ENCODE peak calls at places on chromosomes 7 and 10, in four cellular contexts. P is GM23338, E is tibial nerve, Z is astrocyte. T is an unnamed sample.

GRCh38 chr10:12208460-12208859 is 12.5 kb downstream of the CDC123 start:
- DNase-seq in Z (no peak), E (no peak), P (no peak), T (no peak)

GRCh38 chr10:92538231-92538958 is 35.5 kb downstream of the IDE start:
- DNase-seq in P (no peak), Z (no peak), E (no peak), T (no peak)

GRCh38 chr10:73965890-73966768 is 31.8 kb upstream of the VCL start:
- DNase-seq in Z (peak; percentile 99), E (peak; percentile 64), P (peak; percentile 98), T (peak; percentile 12)

GRCh38 chr7:82595176-82595575 is 151.6 kb upstream of the CACNA2D1 start:
- DNase-seq in P (no peak), Z (peak; percentile 44), E (no peak), T (no peak)

GRCh38 chr10:51001587-51001986 is 72.7 kb upstream of the PRKG1 start:
- DNase-seq in P (peak; percentile 69), Z (no peak), E (peak; percentile 45), T (no peak)

GRCh38 chr7:70372768-70373241 is 759.1 kb upstream of the GALNT17 start:
- DNase-seq in Z (no peak), E (no peak), P (no peak), T (no peak)

GRCh38 chr10:101385866-101386658 is 32.1 kb downstream of the BTRC start:
- DNase-seq in E (no peak), Z (no peak), P (no peak), T (no peak)

GRCh38 chr7:3092468-3092867 is 48.8 kb upstream of the CARD11 start:
- DNase-seq in P (no peak), E (peak; percentile 10), Z (no peak), T (no peak)

GRCh38 chr7:6614941-6615737 is at the start of gene ZNF853:
- DNase-seq in Z (no peak), E (no peak), P (peak; percentile 64), T (no peak)

GRCh38 chr10:11724938-11725776 is 17.0 kb upstream of the ECHDC3 start:
- DNase-seq in P (peak; percentile 60), Z (peak; percentile 48), E (peak; percentile 40), T (no peak)

GRCh38 chr7:12820777-12821176 is 133.3 kb downstream of the ARL4A start:
- DNase-seq in E (no peak), P (peak; percentile 39), Z (no peak), T (no peak)

GRCh38 chr7:96303686-96304443 is 18.0 kb downstream of the SLC25A13 start:
- DNase-seq in E (no peak), P (no peak), Z (peak; percentile 92), T (no peak)

GRCh38 chr7:4606776-4607175 is 75.3 kb upstream of the FOXK1 start:
- DNase-seq in Z (peak; percentile 14), P (no peak), E (no peak), T (no peak)

GRCh38 chr10:124063736-124064135 is 29.7 kb downstream of the CHST15 start:
- DNase-seq in P (no peak), E (no peak), Z (peak; percentile 92), T (no peak)

GRCh38 chr10:103262229-103262628 is 14.7 kb upstream of the INA start:
- DNase-seq in E (no peak), Z (no peak), P (no peak), T (no peak)

GRCh38 chr7:101746311-101746710 is 71.1 kb upstream of the CUX1 start:
- DNase-seq in Z (no peak), E (no peak), P (no peak), T (no peak)

GRCh38 chr7:113283861-113284260 is 165.5 kb upstream of the SMIM30 start:
- DNase-seq in Z (peak; percentile 23), P (no peak), E (no peak), T (no peak)

GRCh38 chr7:155676052-155676451 is 31.6 kb downstream of the RBM33 start:
- DNase-seq in Z (no peak), P (no peak), E (no peak), T (no peak)

GRCh38 chr7:2029211-2029905 is 203.4 kb downstream of the MAD1L1 start:
- DNase-seq in E (no peak), Z (no peak), P (no peak), T (no peak)

GRCh38 chr7:22435105-22435504 is 64.9 kb downstream of the STEAP1B start:
- DNase-seq in P (no peak), Z (no peak), E (no peak), T (no peak)

GRCh38 chr7:137658194-137658900 is 188.4 kb downstream of the DGKI start:
- DNase-seq in E (no peak), Z (no peak), P (peak; percentile 72), T (no peak)

GRCh38 chr7:12728192-12728538 is 40.7 kb downstream of the ARL4A start:
- DNase-seq in E (no peak), Z (no peak), P (no peak), T (no peak)

GRCh38 chr7:26372738-26373137 is 81.1 kb downstream of the SNX10 start:
- DNase-seq in Z (no peak), E (no peak), P (no peak), T (no peak)

GRCh38 chr10:122587099-122587725 is 26.7 kb downstream of the DMBT1 start:
- DNase-seq in P (no peak), Z (no peak), E (no peak), T (no peak)

GRCh38 chr7:87427289-87427688 is 48.2 kb downstream of the ABCB4 start:
- DNase-seq in Z (no peak), P (no peak), E (peak; percentile 24), T (no peak)

GRCh38 chr7:121401896-121402295 is 5.8 kb upstream of the FAM3C start:
- DNase-seq in E (no peak), Z (no peak), P (no peak), T (no peak)

GRCh38 chr10:48926764-48927163 is 12.9 kb downstream of the LRRC18 start:
- DNase-seq in P (no peak), Z (no peak), E (no peak), T (no peak)

GRCh38 chr7:111788426-111788825 is 226.1 kb upstream of the IMMP2L start:
- DNase-seq in Z (peak; percentile 8), E (no peak), P (peak; percentile 9), T (no peak)

GRCh38 chr7:47720141-47720906 is 138.4 kb upstream of the TNS3 start:
- DNase-seq in E (peak; percentile 24), Z (peak; percentile 78), P (no peak), T (no peak)

GRCh38 chr7:156739596-156739995 is 99.0 kb downstream of the RNF32 start:
- DNase-seq in Z (no peak), E (no peak), P (no peak), T (no peak)

GRCh38 chr7:92246363-92247101 is 758 bp downstream of the ANKIB1 start:
- DNase-seq in P (peak; percentile 77), Z (peak; percentile 12), E (no peak), T (no peak)

GRCh38 chr10:71621783-71622526 is 97.6 kb downstream of the C10orf105 start:
- DNase-seq in Z (peak; percentile 58), E (peak; percentile 22), P (peak; percentile 57), T (no peak)

GRCh38 chr10:62224606-62225005 is 44.0 kb downstream of the RTKN2 start:
- DNase-seq in Z (peak; percentile 87), E (no peak), P (peak; percentile 44), T (no peak)

GRCh38 chr7:41955475-41956243 is 252.8 kb upstream of the INHBA start:
- DNase-seq in P (peak; percentile 69), E (peak; percentile 89), Z (peak; percentile 100), T (peak; percentile 59)

GRCh38 chr7:120794100-120794729 is 63.7 kb downstream of the TSPAN12 start:
- DNase-seq in Z (no peak), P (no peak), E (no peak), T (no peak)

GRCh38 chr7:34463830-34464229 is 194.2 kb upstream of the NPSR1 start:
- DNase-seq in Z (no peak), E (no peak), P (peak; percentile 15), T (no peak)

GRCh38 chr10:131818510-131819234 is 82.1 kb upstream of the PPP2R2D start:
- DNase-seq in Z (no peak), E (no peak), P (no peak), T (no peak)

GRCh38 chr10:24484771-24485170 is 238.9 kb downstream of the ARHGAP21 start:
- DNase-seq in P (no peak), Z (no peak), E (no peak), T (no peak)

GRCh38 chr10:21530616-21531015 is 3.4 kb upstream of the MLLT10 start:
- DNase-seq in P (no peak), Z (no peak), E (no peak), T (no peak)
- TF ChIP-seq CTCF in P (no peak), Z (no peak), E (no peak), T (no peak)

GRCh38 chr7:114923403-114923713 is 1.5 kb downstream of the MDFIC start:
- DNase-seq in Z (no peak), E (no peak), P (no peak), T (no peak)
- H3K27ac ChIP-seq in Z (peak overlapping the region; percentile 78), E (peak overlapping the region; percentile 79), P (no peak overlapping the region), T (peak overlapping the region; percentile 79)

DNA sequence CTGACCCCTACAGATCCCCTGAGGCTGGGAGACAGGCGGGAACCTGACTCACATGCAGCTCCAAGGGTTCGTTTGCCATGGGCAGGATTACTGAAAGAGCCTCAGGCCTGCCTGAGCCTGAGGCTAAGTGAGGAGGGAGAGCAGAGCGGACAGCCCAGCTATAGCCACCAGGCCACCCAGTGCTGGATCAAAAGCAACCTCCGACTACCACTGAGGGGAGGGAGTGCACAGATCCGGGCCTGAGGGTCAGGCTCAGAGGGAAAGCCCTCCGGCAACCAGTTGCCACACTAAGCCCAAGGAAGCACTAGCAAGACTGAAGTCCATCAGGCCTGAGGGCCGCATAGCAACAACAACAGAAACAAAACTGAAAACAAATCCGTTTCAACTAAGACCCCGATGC is 92.4 kb upstream of the VIPR2 start:
- DNase-seq in P (no peak), Z (no peak), E (no peak), T (no peak)
- TF ChIP-seq CTCF in P (no peak), Z (no peak), E (no peak), T (no peak)

GRCh38 chr7:45035909-45036308 is 35.9 kb downstream of the CCM2 start:
- DNase-seq in P (no peak), E (no peak), Z (no peak), T (no peak)

GRCh38 chr7:45036801-45037200 is 36.8 kb downstream of the CCM2 start:
- DNase-seq in E (no peak), Z (no peak), P (no peak), T (no peak)

GRCh38 chr7:45035371-45035770 is 35.4 kb downstream of the CCM2 start:
- DNase-seq in E (no peak), P (no peak), Z (no peak), T (no peak)

GRCh38 chr7:45037876-45038275 is 37.9 kb downstream of the CCM2 start:
- DNase-seq in P (no peak), E (no peak), Z (no peak), T (no peak)

DNA sequence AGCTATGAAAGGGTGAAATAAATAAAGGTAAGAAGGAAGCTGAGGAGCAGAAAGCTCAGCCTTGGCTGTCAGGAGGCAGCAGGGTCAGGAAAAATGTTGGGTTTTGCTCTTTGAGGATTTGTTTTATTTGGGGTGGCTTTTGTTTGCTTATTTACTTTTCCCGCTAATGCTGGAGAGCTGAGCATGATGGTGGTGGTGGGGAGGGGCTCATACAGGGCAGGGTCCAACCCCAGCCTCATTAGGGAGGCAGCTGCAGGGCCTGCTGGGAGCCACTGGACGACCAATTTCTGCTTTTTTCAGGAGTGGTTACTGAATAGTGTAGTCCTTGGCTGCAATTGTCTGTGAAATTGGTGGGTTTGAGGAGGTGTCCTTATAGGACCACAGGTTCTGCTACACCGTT is 36.3 kb downstream of the CCM2 start:
- DNase-seq in E (no peak), Z (no peak), P (no peak), T (no peak)
- H3K27ac ChIP-seq in E (no peak overlapping the region), Z (no peak overlapping the region), P (no peak overlapping the region), T (peak overlapping the region; percentile 14)